ENCODE peak calls at places on chromosome 16, in eight cellular contexts. F is A549, Z is body of pancreas, B is tibial nerve, C is thyroid gland, M is heart left ventricle, P is IMR-90, G is prostate gland. H is an unnamed sample.

GRCh38 chr16:58032710-58033293 is 7.2 kb downstream of the MMP15 start:
- DNase-seq in F (no peak), M (peak; percentile 78), P (no peak), C (peak; percentile 96), Z (peak; percentile 78), B (no peak), G (no peak), H (no peak)

GRCh38 chr16:53958481-53958880 is 254.5 kb downstream of the FTO start:
- DNase-seq in F (no peak), M (no peak), C (no peak), Z (no peak), B (no peak), G (no peak), P (no peak), H (no peak)

GRCh38 chr16:51113254-51114125 is 37.6 kb downstream of the SALL1 start:
- DNase-seq in C (no peak), F (no peak), P (no peak), Z (no peak), M (no peak), G (no peak), B (no peak), H (no peak)

GRCh38 chr16:84175351-84176081 is 11.3 kb downstream of the TAF1C start:
- DNase-seq in B (peak; percentile 64), P (peak; percentile 53), C (peak; percentile 76), Z (peak; percentile 68), M (no peak), G (peak; percentile 51), F (peak; percentile 55), H (no peak)

GRCh38 chr16:52547001-52547833 is at the start of gene TOX3:
- DNase-seq in G (no peak), Z (peak; percentile 55), B (no peak), P (no peak), F (no peak), C (no peak), M (no peak), H (no peak)

GRCh38 chr16:56649820-56650219 is 1.9 kb upstream of the MT1B start:
- DNase-seq in G (no peak), M (no peak), F (no peak), P (no peak), Z (no peak), B (no peak), C (no peak), H (no peak)

GRCh38 chr16:89104303-89104702 is 10.7 kb downstream of the ACSF3 start:
- DNase-seq in C (no peak), P (no peak), Z (no peak), G (no peak), B (no peak), F (no peak), M (no peak), H (no peak)

GRCh38 chr16:19344224-19344801 is 58.8 kb downstream of the CLEC19A start:
- DNase-seq in M (no peak), Z (no peak), G (no peak), F (no peak), B (no peak), C (peak; percentile 8), P (no peak), H (no peak)

GRCh38 chr16:85639529-85640253 is 26.6 kb downstream of the GSE1 start:
- DNase-seq in G (peak; percentile 67), F (no peak), Z (peak; percentile 81), B (no peak), P (no peak), M (peak; percentile 75), C (no peak), H (peak; percentile 73)

GRCh38 chr16:69100046-69100765 is 5.2 kb upstream of the HAS3 start:
- DNase-seq in F (no peak), M (no peak), Z (peak; percentile 15), P (no peak), C (peak; percentile 96), B (no peak), G (no peak), H (no peak)

GRCh38 chr16:8374586-8374985 is 215.7 kb downstream of the TMEM114 start:
- DNase-seq in Z (no peak), P (no peak), M (no peak), C (no peak), G (no peak), B (no peak), F (no peak), H (no peak)

GRCh38 chr16:57544129-57544653 is 1.7 kb downstream of the ADGRG5 start:
- DNase-seq in B (no peak), M (no peak), C (no peak), P (no peak), Z (peak; percentile 49), F (no peak), G (no peak), H (peak; percentile 41)

GRCh38 chr16:85800321-85800669 is 800 bp downstream of the COX4I1 start:
- DNase-seq in F (no peak), B (no peak), Z (no peak), P (no peak), G (no peak), M (no peak), C (no peak), H (no peak)

GRCh38 chr16:89643769-89644300 is 13.7 kb downstream of the CHMP1A start:
- DNase-seq in C (no peak), M (no peak), P (no peak), G (no peak), B (no peak), F (no peak), Z (no peak), H (no peak)

GRCh38 chr16:27892879-27893278 is 170.6 kb downstream of the GSG1L start:
- DNase-seq in F (no peak), G (no peak), Z (no peak), B (no peak), P (no peak), M (no peak), C (no peak), H (no peak)

GRCh38 chr16:82016268-82016667 is 5.0 kb upstream of the SDR42E1 start:
- DNase-seq in F (peak; percentile 36), G (peak; percentile 35), P (peak; percentile 14), C (no peak), Z (peak; percentile 27), B (peak; percentile 14), M (no peak), H (no peak)

GRCh38 chr16:54938351-54939346 is 8.0 kb downstream of the IRX5 start:
- DNase-seq in Z (no peak), C (no peak), B (no peak), P (no peak), G (peak; percentile 54), F (no peak), M (no peak), H (no peak)

GRCh38 chr16:23859713-23860269 is 24.0 kb downstream of the PRKCB start:
- DNase-seq in C (no peak), F (no peak), G (no peak), Z (no peak), P (no peak), M (no peak), B (no peak), H (no peak)

GRCh38 chr16:88977028-88977844 is at the start of gene CBFA2T3:
- DNase-seq in G (no peak), M (peak; percentile 85), P (no peak), F (no peak), C (peak; percentile 37), Z (peak; percentile 65), B (peak; percentile 45), H (peak; percentile 79)

GRCh38 chr16:76345093-76345735 is 68.0 kb downstream of the CNTNAP4 start:
- DNase-seq in Z (peak; percentile 24), F (no peak), M (peak; percentile 8), C (peak; percentile 22), B (peak; percentile 66), P (no peak), G (no peak), H (peak; percentile 62)

GRCh38 chr16:29779474-29779873 is 1.4 kb downstream of the ZG16 start:
- DNase-seq in Z (no peak), B (no peak), P (no peak), F (no peak), C (no peak), G (no peak), M (no peak), H (no peak)

DNA sequence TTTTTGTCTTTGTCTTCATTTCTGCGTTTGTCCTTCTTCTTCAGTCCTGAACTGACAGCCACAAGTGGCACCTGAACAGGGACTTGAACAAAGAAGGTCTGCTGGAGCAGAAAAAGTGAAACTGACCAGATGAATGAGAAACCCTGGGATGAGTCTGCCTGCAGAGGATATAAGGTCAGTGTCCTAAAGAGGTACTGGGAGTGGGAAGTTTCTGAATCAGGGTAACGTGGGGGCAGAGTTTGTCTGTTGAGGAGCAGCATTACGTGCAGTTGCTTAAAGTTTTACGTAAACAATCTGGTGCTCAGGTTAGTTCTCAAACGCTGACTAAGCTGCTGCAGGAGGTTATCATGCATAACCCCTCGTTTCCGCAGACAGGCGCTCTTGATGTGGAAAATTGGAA is 2057.6 kb downstream of the TP53TG3F start:
- DNase-seq in Z (no peak), B (no peak), F (no peak), M (no peak), P (no peak), C (no peak), G (no peak), H (no peak)
- H3K9me3 ChIP-seq in Z (peaks cover 4% of the 10 kb centered on the region), B (no peaks in the 10 kb centered on the region), F (no peaks in the 10 kb centered on the region), M (no peaks in the 10 kb centered on the region), P (peaks cover 6% of the 10 kb centered on the region), C (no peaks in the 10 kb centered on the region), G (no peaks in the 10 kb centered on the region), H (peaks cover 7% of the 10 kb centered on the region)

DNA sequence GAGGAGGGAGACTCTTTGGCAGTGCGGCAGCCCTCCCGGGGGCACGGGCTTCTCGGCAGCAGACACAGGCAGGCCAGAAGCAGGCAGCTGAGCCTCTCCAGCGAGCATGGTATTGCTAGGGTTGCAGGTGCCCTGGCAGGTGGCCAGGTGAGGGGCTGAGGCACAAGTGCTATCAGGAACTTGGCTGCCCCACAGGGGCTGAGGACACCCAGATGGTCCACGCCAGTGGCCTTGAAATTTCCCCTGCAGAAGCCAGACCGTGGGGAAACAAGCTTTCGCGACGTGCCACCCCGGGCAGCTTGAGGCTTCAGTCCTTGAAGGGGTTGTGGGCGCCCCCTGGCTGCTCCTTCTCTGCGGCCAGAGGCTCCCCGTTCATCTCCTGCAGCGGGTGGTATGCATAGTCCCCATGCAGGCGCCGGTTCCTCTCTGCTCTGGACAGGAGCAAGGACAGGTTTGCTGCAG is 8.5 kb downstream of the NAGPA start:
- DNase-seq in P (no peak), B (peak; percentile 18), F (peak; percentile 49), M (peak; percentile 31), C (peak; percentile 10), Z (no peak), G (no peak), H (no peak)
- TF ChIP-seq CTCF in P (peak; percentile 22), B (peak; percentile 23), F (peak; percentile 19), M (peak; percentile 25), C (no peak), Z (no peak), G (no peak), H (no peak)

GRCh38 chr16:71288890-71289731 is at the start of gene CMTR2:
- DNase-seq in F (peak; percentile 95), M (peak; percentile 93), Z (peak; percentile 97), G (peak; percentile 95), C (peak; percentile 98), B (peak; percentile 83), P (peak; percentile 97), H (peak; percentile 97)
- TF ChIP-seq POLR2A in F (peak; percentile 93), M (no peak), Z (peak; percentile 85), G (peak; percentile 69), C (peak; percentile 89), B (peak; percentile 34), P (peak; percentile 86), H (no peak)

DNA sequence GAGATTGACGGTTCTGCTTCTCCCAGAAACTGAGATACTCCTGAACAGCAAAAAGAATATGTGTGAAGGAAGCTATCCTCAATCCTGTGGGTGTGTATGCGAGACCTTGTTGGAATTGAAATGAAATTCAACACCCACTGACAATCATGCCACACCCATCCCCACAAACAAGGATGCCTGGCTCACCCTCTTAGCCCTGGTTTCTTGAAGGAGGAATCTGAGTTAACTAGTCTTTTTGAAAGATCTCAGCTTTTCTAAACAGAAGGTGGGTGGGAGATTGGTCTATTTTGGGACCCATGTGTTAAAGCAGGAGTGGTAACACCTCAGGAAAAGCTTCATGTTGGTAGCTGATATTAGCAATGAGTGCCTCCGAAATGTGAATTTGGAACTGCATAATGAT is 1244.5 kb downstream of the CDH11 start:
- DNase-seq in B (no peak), P (no peak), Z (no peak), G (no peak), F (no peak), C (no peak), M (no peak), H (no peak)
- H3K9me3 ChIP-seq in B (no peaks in the 10 kb centered on the region), P (no peaks in the 10 kb centered on the region), Z (no peaks in the 10 kb centered on the region), G (no peaks in the 10 kb centered on the region), F (no peaks in the 10 kb centered on the region), C (no peaks in the 10 kb centered on the region), M (no peaks in the 10 kb centered on the region), H (no peaks in the 10 kb centered on the region)